ENCODE peak calls at places on chromosome 1, in nine cellular contexts. X is aorta; Q is esophagus squamous epithelium; H is SJSA1; L is left ventricle myocardium inferior; C is lung; F is CD8-positive, alpha-beta T cell; P is small intestine; U is mesendoderm. Y is an unnamed sample.

GRCh38 chr1:227065311-227065710 is 125.2 kb downstream of the COQ8A start:
- DNase-seq in X (no peak), H (no peak), C (no peak), L (no peak), F (no peak), U (no peak), P (no peak), Q (no peak), Y (no peak)

GRCh38 chr1:46798820-46799219 is at the start of gene CYP4B1:
- DNase-seq in F (no peak), Q (no peak), H (no peak), U (no peak), C (peak; percentile 85), L (peak; percentile 85), P (peak; percentile 71), X (no peak), Y (peak; percentile 84)

GRCh38 chr1:173868266-173869107 is at the start of gene ZBTB37:
- DNase-seq in F (peak; percentile 90), C (peak; percentile 94), Q (peak; percentile 78), P (peak; percentile 96), U (peak; percentile 98), H (peak; percentile 82), L (peak; percentile 88), X (peak; percentile 94), Y (peak; percentile 98)

GRCh38 chr1:36084502-36085115 is 715 bp downstream of the TEKT2 start:
- DNase-seq in X (peak; percentile 65), H (no peak), P (no peak), Q (no peak), C (peak; percentile 26), F (no peak), L (no peak), U (peak; percentile 51), Y (no peak)

GRCh38 chr1:54324031-54324654 is 82.1 kb downstream of the SSBP3 start:
- DNase-seq in P (no peak), H (no peak), F (no peak), L (peak; percentile 43), Q (no peak), U (no peak), C (no peak), X (no peak), Y (no peak)

GRCh38 chr1:33709780-33710713 is 153.8 kb upstream of the HMGB4 start:
- DNase-seq in X (no peak), L (no peak), Q (no peak), P (no peak), H (no peak), U (no peak), F (no peak), C (no peak), Y (no peak)

GRCh38 chr1:173474097-173474779 is 2.9 kb upstream of the PRDX6 start:
- DNase-seq in C (no peak), P (no peak), U (peak; percentile 39), F (no peak), H (no peak), X (no peak), L (no peak), Q (no peak), Y (no peak)

GRCh38 chr1:218357211-218357892 is 12.2 kb downstream of the TGFB2 start:
- DNase-seq in C (no peak), L (no peak), X (no peak), P (no peak), F (no peak), U (no peak), H (no peak), Q (no peak), Y (no peak)

GRCh38 chr1:218474089-218474488 is 129.0 kb downstream of the TGFB2 start:
- DNase-seq in P (peak; percentile 29), X (no peak), L (no peak), Q (no peak), C (no peak), H (no peak), U (no peak), F (no peak), Y (no peak)

GRCh38 chr1:151841141-151841540 is 1.5 kb upstream of the C2CD4D start:
- DNase-seq in H (peak; percentile 71), L (no peak), F (no peak), C (no peak), Q (no peak), X (no peak), P (no peak), U (no peak), Y (no peak)

GRCh38 chr1:71304125-71304524 is 223.3 kb upstream of the ZRANB2 start:
- DNase-seq in P (no peak), U (no peak), C (no peak), L (no peak), Q (no peak), F (no peak), H (no peak), X (no peak), Y (no peak)

GRCh38 chr1:98048234-98048633 is 127.4 kb upstream of the DPYD start:
- DNase-seq in F (peak; percentile 66), X (peak; percentile 94), P (peak; percentile 66), L (peak; percentile 76), Q (no peak), C (peak; percentile 84), U (peak; percentile 91), H (peak; percentile 84), Y (peak; percentile 89)

GRCh38 chr1:243236604-243237252 is 18.4 kb downstream of the CEP170 start:
- DNase-seq in Q (no peak), X (no peak), L (no peak), P (no peak), F (no peak), C (no peak), H (no peak), U (no peak), Y (no peak)

DNA sequence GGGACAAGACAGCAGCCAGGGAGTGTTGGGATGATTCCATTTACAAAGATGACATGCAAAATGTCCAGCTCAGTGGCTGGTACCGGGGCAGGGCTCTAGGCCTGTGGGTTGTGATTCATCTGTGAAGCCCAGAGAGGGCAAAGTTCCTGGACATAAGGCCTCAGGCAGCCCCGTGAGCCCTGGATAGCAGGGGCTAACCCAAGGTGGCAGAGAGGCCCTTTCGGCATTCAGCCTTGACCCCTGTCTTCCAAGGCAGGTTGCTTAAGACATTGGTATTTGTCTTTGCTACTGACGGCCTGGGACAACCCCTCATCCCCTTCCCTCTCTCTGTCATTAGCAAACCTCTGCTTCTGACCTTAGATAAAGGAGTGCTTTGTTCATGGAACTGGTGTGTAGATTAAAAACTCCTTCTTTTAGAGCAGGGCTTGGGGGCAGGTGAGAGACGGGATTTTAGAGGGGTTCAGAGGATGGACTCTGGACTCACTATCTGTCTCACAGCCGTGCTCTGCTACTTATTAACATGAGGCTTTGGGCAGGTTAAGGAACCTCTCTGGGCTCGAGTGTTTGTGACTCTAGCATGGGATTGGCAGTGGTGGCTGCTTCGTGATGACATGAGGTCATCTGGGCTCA is 36.3 kb downstream of the TMEM51 start:
- DNase-seq in P (peak; percentile 90), F (no peak), U (no peak), Q (no peak), L (no peak), C (no peak), X (peak; percentile 48), H (no peak), Y (no peak)
- H3K4me1 ChIP-seq in P (peaks cover 16% of the 10 kb centered on the region), F (no peaks in the 10 kb centered on the region), U (peaks cover 7% of the 10 kb centered on the region), Q (no peaks in the 10 kb centered on the region), L (peaks cover 28% of the 10 kb centered on the region), C (peaks cover 16% of the 10 kb centered on the region), X (no peaks in the 10 kb centered on the region), H (no peaks in the 10 kb centered on the region), Y (peaks cover 50% of the 10 kb centered on the region)

GRCh38 chr1:20187813-20188454 is 1.6 kb upstream of the PLA2G2C start:
- DNase-seq in L (no peak), H (no peak), Q (no peak), P (no peak), F (no peak), U (no peak), X (no peak), C (no peak), Y (no peak)
- H3K27ac ChIP-seq in L (no peak overlapping the region), H (no peak overlapping the region), Q (peak overlapping the region; percentile 2), P (no peak overlapping the region), F (no peak overlapping the region), U (no peak overlapping the region), X (no peak overlapping the region), C (no peak overlapping the region), Y (no peak overlapping the region)

DNA sequence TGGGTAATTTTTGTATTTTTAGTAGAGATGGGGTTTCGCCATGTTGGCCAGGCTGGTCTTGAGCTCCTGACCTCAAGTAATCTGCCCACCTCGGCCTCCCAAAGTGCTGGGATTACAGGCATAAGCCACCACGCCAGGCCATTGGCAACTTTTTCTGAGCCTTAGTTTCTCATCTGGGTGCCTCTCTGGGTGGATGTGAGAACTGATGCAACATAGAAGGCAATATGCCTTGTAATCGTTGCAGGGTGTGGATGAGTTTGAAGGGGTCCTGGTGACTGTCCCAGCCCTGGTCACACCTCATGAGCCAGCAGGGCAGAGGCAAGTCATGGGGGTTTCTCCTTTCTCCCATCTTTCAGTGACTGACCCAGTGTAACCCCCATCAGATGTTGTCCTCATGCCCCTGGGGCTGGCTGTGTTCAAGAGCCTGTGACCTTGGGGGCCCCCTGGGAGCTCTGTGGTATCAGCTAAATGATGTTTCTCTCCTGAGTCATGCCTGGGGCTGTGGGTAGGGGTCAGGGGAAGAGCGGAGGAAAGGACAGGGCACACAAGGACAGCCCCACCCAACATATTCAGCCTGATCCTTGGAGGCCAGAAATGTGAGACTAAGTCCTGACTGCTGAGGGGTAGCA is 3.6 kb downstream of the COL9A2 start:
- DNase-seq in C (no peak), L (no peak), U (no peak), Q (no peak), P (no peak), X (no peak), H (no peak), F (no peak), Y (no peak)
- H3K4me1 ChIP-seq in C (peaks cover 4% of the 10 kb centered on the region), L (peaks cover 31% of the 10 kb centered on the region), U (peaks cover 6% of the 10 kb centered on the region), Q (peaks cover 26% of the 10 kb centered on the region), P (no peaks in the 10 kb centered on the region), X (no peaks in the 10 kb centered on the region), H (peaks cover 34% of the 10 kb centered on the region), F (peaks cover 14% of the 10 kb centered on the region), Y (no peaks in the 10 kb centered on the region)

GRCh38 chr1:43034195-43034658 is 75.6 kb upstream of the SLC2A1 start:
- DNase-seq in U (no peak), Q (no peak), F (no peak), H (no peak), P (peak; percentile 70), C (no peak), X (no peak), L (no peak), Y (no peak)
- H3K27ac ChIP-seq in U (no peak overlapping the region), Q (no peak overlapping the region), F (no peak overlapping the region), H (no peak overlapping the region), P (peak overlapping the region; percentile 63), C (no peak overlapping the region), X (no peak overlapping the region), L (no peak overlapping the region), Y (no peak overlapping the region)